ENCODE peak calls at places on chromosomes 5 and 9, in eight cellular contexts. One of them, this sample, is unnamed.

GRCh38 chr9:115118471-115119156 is 657 bp upstream of the TNC start:
- DNase-seq in tibial artery: peak; percentile 82
- DNase-seq in PC-3: peak; percentile 96
- DNase-seq in effector memory CD4-positive, alpha-beta T cell: no peak
- DNase-seq in HCT116: peak; percentile 50
- DNase-seq in breast epithelium: peak; percentile 54
- DNase-seq in psoas muscle: peak; percentile 32
- DNase-seq in OCI-LY7: no peak
- DNase-seq in this sample: no peak

GRCh38 chr9:95171001-95171400 is 146.5 kb downstream of the FANCC start:
- DNase-seq in PC-3: peak; percentile 54
- DNase-seq in effector memory CD4-positive, alpha-beta T cell: no peak
- DNase-seq in breast epithelium: no peak
- DNase-seq in psoas muscle: no peak
- DNase-seq in HCT116: no peak
- DNase-seq in tibial artery: no peak
- DNase-seq in OCI-LY7: peak; percentile 44
- DNase-seq in this sample: no peak

GRCh38 chr5:143200781-143201398 is 202.6 kb downstream of the NR3C1 start:
- DNase-seq in HCT116: no peak
- DNase-seq in tibial artery: no peak
- DNase-seq in effector memory CD4-positive, alpha-beta T cell: no peak
- DNase-seq in PC-3: no peak
- DNase-seq in breast epithelium: no peak
- DNase-seq in psoas muscle: peak; percentile 49
- DNase-seq in OCI-LY7: no peak
- DNase-seq in this sample: no peak

GRCh38 chr9:112689341-112689740 is 28.6 kb downstream of the INIP start:
- DNase-seq in PC-3: no peak
- DNase-seq in HCT116: no peak
- DNase-seq in breast epithelium: no peak
- DNase-seq in effector memory CD4-positive, alpha-beta T cell: no peak
- DNase-seq in tibial artery: no peak
- DNase-seq in OCI-LY7: no peak
- DNase-seq in psoas muscle: no peak
- DNase-seq in this sample: no peak

GRCh38 chr9:106752581-106752980 is 110.4 kb upstream of the ZNF462 start:
- DNase-seq in breast epithelium: no peak
- DNase-seq in tibial artery: no peak
- DNase-seq in OCI-LY7: no peak
- DNase-seq in effector memory CD4-positive, alpha-beta T cell: no peak
- DNase-seq in psoas muscle: no peak
- DNase-seq in HCT116: no peak
- DNase-seq in PC-3: no peak
- DNase-seq in this sample: no peak

GRCh38 chr9:94623253-94623652 is 16.1 kb downstream of the FBP1 start:
- DNase-seq in HCT116: peak; percentile 59
- DNase-seq in effector memory CD4-positive, alpha-beta T cell: no peak
- DNase-seq in PC-3: no peak
- DNase-seq in breast epithelium: peak; percentile 62
- DNase-seq in psoas muscle: no peak
- DNase-seq in tibial artery: no peak
- DNase-seq in OCI-LY7: peak; percentile 83
- DNase-seq in this sample: peak; percentile 47

GRCh38 chr9:134595014-134595413 is 46.6 kb upstream of the COL5A1 start:
- DNase-seq in tibial artery: peak; percentile 49
- DNase-seq in breast epithelium: peak; percentile 30
- DNase-seq in PC-3: no peak
- DNase-seq in psoas muscle: no peak
- DNase-seq in OCI-LY7: no peak
- DNase-seq in effector memory CD4-positive, alpha-beta T cell: no peak
- DNase-seq in HCT116: no peak
- DNase-seq in this sample: peak; percentile 37

GRCh38 chr5:111063709-111064322 is 7.7 kb upstream of the TSLP start:
- DNase-seq in PC-3: peak; percentile 93
- DNase-seq in breast epithelium: no peak
- DNase-seq in tibial artery: no peak
- DNase-seq in psoas muscle: no peak
- DNase-seq in HCT116: peak; percentile 31
- DNase-seq in effector memory CD4-positive, alpha-beta T cell: no peak
- DNase-seq in OCI-LY7: peak; percentile 33
- DNase-seq in this sample: peak; percentile 19

GRCh38 chr9:34087370-34087769 is 38.7 kb upstream of the UBAP2 start:
- DNase-seq in effector memory CD4-positive, alpha-beta T cell: no peak
- DNase-seq in psoas muscle: no peak
- DNase-seq in OCI-LY7: peak; percentile 35
- DNase-seq in breast epithelium: no peak
- DNase-seq in HCT116: no peak
- DNase-seq in PC-3: no peak
- DNase-seq in tibial artery: no peak
- DNase-seq in this sample: no peak

GRCh38 chr9:116661037-116661954 is 25.8 kb upstream of the TRIM32 start:
- DNase-seq in OCI-LY7: peak; percentile 55
- DNase-seq in tibial artery: no peak
- DNase-seq in psoas muscle: no peak
- DNase-seq in HCT116: peak; percentile 59
- DNase-seq in breast epithelium: no peak
- DNase-seq in effector memory CD4-positive, alpha-beta T cell: no peak
- DNase-seq in PC-3: peak; percentile 58
- DNase-seq in this sample: no peak

GRCh38 chr5:1011741-1012315 is 3.2 kb downstream of the NKD2 start:
- DNase-seq in PC-3: no peak
- DNase-seq in tibial artery: no peak
- DNase-seq in HCT116: no peak
- DNase-seq in effector memory CD4-positive, alpha-beta T cell: no peak
- DNase-seq in OCI-LY7: no peak
- DNase-seq in breast epithelium: no peak
- DNase-seq in psoas muscle: no peak
- DNase-seq in this sample: peak; percentile 33

GRCh38 chr5:141077826-141078225 is 16.6 kb upstream of the PCDHB2 start:
- DNase-seq in HCT116: no peak
- DNase-seq in PC-3: no peak
- DNase-seq in tibial artery: no peak
- DNase-seq in OCI-LY7: no peak
- DNase-seq in psoas muscle: no peak
- DNase-seq in breast epithelium: no peak
- DNase-seq in effector memory CD4-positive, alpha-beta T cell: no peak
- DNase-seq in this sample: no peak

GRCh38 chr5:150112211-150113046 is 26.1 kb upstream of the CSF1R start:
- DNase-seq in tibial artery: peak; percentile 93
- DNase-seq in psoas muscle: peak; percentile 73
- DNase-seq in OCI-LY7: no peak
- DNase-seq in effector memory CD4-positive, alpha-beta T cell: no peak
- DNase-seq in PC-3: peak; percentile 67
- DNase-seq in HCT116: no peak
- DNase-seq in breast epithelium: no peak
- DNase-seq in this sample: no peak

GRCh38 chr9:3043369-3043768 is 199.5 kb upstream of the PUM3 start:
- DNase-seq in OCI-LY7: no peak
- DNase-seq in HCT116: no peak
- DNase-seq in effector memory CD4-positive, alpha-beta T cell: no peak
- DNase-seq in breast epithelium: no peak
- DNase-seq in tibial artery: no peak
- DNase-seq in PC-3: no peak
- DNase-seq in psoas muscle: no peak
- DNase-seq in this sample: no peak

GRCh38 chr5:133969654-133970324 is 1.4 kb upstream of the C5orf15 start:
- DNase-seq in tibial artery: no peak
- DNase-seq in breast epithelium: no peak
- DNase-seq in OCI-LY7: peak; percentile 21
- DNase-seq in effector memory CD4-positive, alpha-beta T cell: no peak
- DNase-seq in PC-3: no peak
- DNase-seq in HCT116: no peak
- DNase-seq in psoas muscle: no peak
- DNase-seq in this sample: no peak

GRCh38 chr5:99948850-99949249 is 586.3 kb upstream of the FAM174A start:
- DNase-seq in HCT116: no peak
- DNase-seq in tibial artery: no peak
- DNase-seq in OCI-LY7: no peak
- DNase-seq in breast epithelium: no peak
- DNase-seq in effector memory CD4-positive, alpha-beta T cell: no peak
- DNase-seq in psoas muscle: no peak
- DNase-seq in PC-3: no peak
- DNase-seq in this sample: no peak

GRCh38 chr5:28017178-28017577 is 978.8 kb upstream of the CDH9 start:
- DNase-seq in HCT116: no peak
- DNase-seq in OCI-LY7: no peak
- DNase-seq in PC-3: no peak
- DNase-seq in effector memory CD4-positive, alpha-beta T cell: no peak
- DNase-seq in breast epithelium: no peak
- DNase-seq in tibial artery: no peak
- DNase-seq in psoas muscle: no peak
- DNase-seq in this sample: no peak

GRCh38 chr5:139182528-139183296 is 15.5 kb downstream of the SIL1 start:
- DNase-seq in effector memory CD4-positive, alpha-beta T cell: no peak
- DNase-seq in OCI-LY7: no peak
- DNase-seq in psoas muscle: no peak
- DNase-seq in PC-3: no peak
- DNase-seq in tibial artery: no peak
- DNase-seq in HCT116: no peak
- DNase-seq in breast epithelium: no peak
- DNase-seq in this sample: no peak
- H3K4me1 ChIP-seq in effector memory CD4-positive, alpha-beta T cell: no peaks in the 10 kb centered on the region
- H3K4me1 ChIP-seq in OCI-LY7: peaks cover 24% of the 10 kb centered on the region
- H3K4me1 ChIP-seq in psoas muscle: peaks cover 76% of the 10 kb centered on the region
- H3K4me1 ChIP-seq in PC-3: no peaks in the 10 kb centered on the region
- H3K4me1 ChIP-seq in tibial artery: peaks cover 4% of the 10 kb centered on the region
- H3K4me1 ChIP-seq in HCT116: peaks cover 14% of the 10 kb centered on the region
- H3K4me1 ChIP-seq in breast epithelium: peaks cover 11% of the 10 kb centered on the region
- H3K4me1 ChIP-seq in this sample: peaks cover 31% of the 10 kb centered on the region

GRCh38 chr9:89808076-89808701 is 203.4 kb downstream of the GADD45G start:
- DNase-seq in effector memory CD4-positive, alpha-beta T cell: no peak
- DNase-seq in psoas muscle: no peak
- DNase-seq in breast epithelium: no peak
- DNase-seq in PC-3: no peak
- DNase-seq in OCI-LY7: no peak
- DNase-seq in tibial artery: peak; percentile 16
- DNase-seq in HCT116: no peak
- DNase-seq in this sample: no peak

GRCh38 chr9:89805726-89806125 is 200.9 kb downstream of the GADD45G start:
- DNase-seq in tibial artery: peak; percentile 33
- DNase-seq in HCT116: no peak
- DNase-seq in OCI-LY7: no peak
- DNase-seq in effector memory CD4-positive, alpha-beta T cell: no peak
- DNase-seq in PC-3: no peak
- DNase-seq in breast epithelium: no peak
- DNase-seq in psoas muscle: no peak
- DNase-seq in this sample: no peak

GRCh38 chr9:89806371-89807100 is 201.7 kb downstream of the GADD45G start:
- DNase-seq in tibial artery: no peak
- DNase-seq in psoas muscle: no peak
- DNase-seq in breast epithelium: no peak
- DNase-seq in PC-3: no peak
- DNase-seq in HCT116: no peak
- DNase-seq in effector memory CD4-positive, alpha-beta T cell: no peak
- DNase-seq in OCI-LY7: no peak
- DNase-seq in this sample: no peak

GRCh38 chr9:89807682-89808075 is 202.9 kb downstream of the GADD45G start:
- DNase-seq in PC-3: no peak
- DNase-seq in OCI-LY7: no peak
- DNase-seq in psoas muscle: no peak
- DNase-seq in breast epithelium: no peak
- DNase-seq in effector memory CD4-positive, alpha-beta T cell: no peak
- DNase-seq in tibial artery: no peak
- DNase-seq in HCT116: no peak
- DNase-seq in this sample: no peak

DNA sequence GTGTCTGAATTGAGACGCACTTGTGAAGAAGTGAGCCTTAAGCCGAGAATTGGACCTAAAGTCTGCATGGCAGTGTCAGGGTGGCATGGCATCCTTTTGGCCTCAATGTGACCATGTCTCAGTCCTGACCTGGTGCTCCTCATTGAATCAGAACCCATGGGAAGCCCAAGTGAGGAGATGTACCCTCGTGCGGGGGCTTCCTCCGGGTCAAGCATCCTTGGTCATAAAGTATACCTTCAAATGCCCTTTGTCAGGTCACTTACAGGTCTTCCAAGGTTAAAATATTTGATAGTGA is 202.2 kb downstream of the GADD45G start:
- DNase-seq in OCI-LY7: no peak
- DNase-seq in HCT116: no peak
- DNase-seq in effector memory CD4-positive, alpha-beta T cell: no peak
- DNase-seq in tibial artery: peak; percentile 21
- DNase-seq in breast epithelium: no peak
- DNase-seq in psoas muscle: no peak
- DNase-seq in PC-3: no peak
- DNase-seq in this sample: no peak
- H3K27ac ChIP-seq in OCI-LY7: no peak overlapping the region
- H3K27ac ChIP-seq in HCT116: no peak overlapping the region
- H3K27ac ChIP-seq in effector memory CD4-positive, alpha-beta T cell: no peak overlapping the region
- H3K27ac ChIP-seq in tibial artery: no peak overlapping the region
- H3K27ac ChIP-seq in breast epithelium: no peak overlapping the region
- H3K27ac ChIP-seq in psoas muscle: no peak overlapping the region
- H3K27ac ChIP-seq in PC-3: no peak overlapping the region
- H3K27ac ChIP-seq in this sample: no peak overlapping the region

GRCh38 chr9:91034521-91034920 is 232.9 kb downstream of the SYK start:
- DNase-seq in OCI-LY7: peak; percentile 58
- DNase-seq in tibial artery: no peak
- DNase-seq in PC-3: peak; percentile 49
- DNase-seq in breast epithelium: no peak
- DNase-seq in effector memory CD4-positive, alpha-beta T cell: no peak
- DNase-seq in psoas muscle: no peak
- DNase-seq in HCT116: no peak
- DNase-seq in this sample: no peak
- H3K4me1 ChIP-seq in OCI-LY7: peaks cover 46% of the 10 kb centered on the region
- H3K4me1 ChIP-seq in tibial artery: no peaks in the 10 kb centered on the region
- H3K4me1 ChIP-seq in PC-3: peaks cover 27% of the 10 kb centered on the region
- H3K4me1 ChIP-seq in breast epithelium: peaks cover 5% of the 10 kb centered on the region
- H3K4me1 ChIP-seq in effector memory CD4-positive, alpha-beta T cell: peaks cover 12% of the 10 kb centered on the region
- H3K4me1 ChIP-seq in psoas muscle: peaks cover 4% of the 10 kb centered on the region
- H3K4me1 ChIP-seq in HCT116: peaks cover 29% of the 10 kb centered on the region
- H3K4me1 ChIP-seq in this sample: peaks cover 37% of the 10 kb centered on the region

GRCh38 chr5:154197801-154198461 is 7.4 kb downstream of the GALNT10 start:
- DNase-seq in OCI-LY7: no peak
- DNase-seq in PC-3: peak; percentile 94
- DNase-seq in breast epithelium: no peak
- DNase-seq in tibial artery: no peak
- DNase-seq in effector memory CD4-positive, alpha-beta T cell: peak; percentile 52
- DNase-seq in psoas muscle: no peak
- DNase-seq in HCT116: no peak
- DNase-seq in this sample: no peak

GRCh38 chr5:154201108-154201769 is 10.7 kb downstream of the GALNT10 start:
- DNase-seq in tibial artery: no peak
- DNase-seq in psoas muscle: no peak
- DNase-seq in breast epithelium: no peak
- DNase-seq in PC-3: no peak
- DNase-seq in HCT116: no peak
- DNase-seq in OCI-LY7: no peak
- DNase-seq in effector memory CD4-positive, alpha-beta T cell: no peak
- DNase-seq in this sample: no peak

GRCh38 chr5:154198611-154199230 is 8.2 kb downstream of the GALNT10 start:
- DNase-seq in breast epithelium: no peak
- DNase-seq in HCT116: no peak
- DNase-seq in OCI-LY7: no peak
- DNase-seq in psoas muscle: no peak
- DNase-seq in tibial artery: no peak
- DNase-seq in effector memory CD4-positive, alpha-beta T cell: no peak
- DNase-seq in PC-3: peak; percentile 84
- DNase-seq in this sample: no peak

GRCh38 chr5:154199263-154199662 is 8.7 kb downstream of the GALNT10 start:
- DNase-seq in psoas muscle: no peak
- DNase-seq in effector memory CD4-positive, alpha-beta T cell: no peak
- DNase-seq in breast epithelium: no peak
- DNase-seq in HCT116: no peak
- DNase-seq in tibial artery: no peak
- DNase-seq in PC-3: no peak
- DNase-seq in OCI-LY7: no peak
- DNase-seq in this sample: no peak

GRCh38 chr5:154199671-154200220 is 9.2 kb downstream of the GALNT10 start:
- DNase-seq in breast epithelium: no peak
- DNase-seq in effector memory CD4-positive, alpha-beta T cell: no peak
- DNase-seq in PC-3: no peak
- DNase-seq in psoas muscle: no peak
- DNase-seq in HCT116: no peak
- DNase-seq in tibial artery: no peak
- DNase-seq in OCI-LY7: no peak
- DNase-seq in this sample: no peak
- H3K27ac ChIP-seq in breast epithelium: no peak overlapping the region
- H3K27ac ChIP-seq in effector memory CD4-positive, alpha-beta T cell: peak overlapping the region; percentile 49
- H3K27ac ChIP-seq in PC-3: peak overlapping the region; percentile 99
- H3K27ac ChIP-seq in psoas muscle: no peak overlapping the region
- H3K27ac ChIP-seq in HCT116: no peak overlapping the region
- H3K27ac ChIP-seq in tibial artery: no peak overlapping the region
- H3K27ac ChIP-seq in OCI-LY7: no peak overlapping the region
- H3K27ac ChIP-seq in this sample: no peak overlapping the region